ENCODE peak calls at places on chromosome 15, in eight cellular contexts. One of them, this sample, is unnamed.

GRCh38 chr15:23064156-23064555 is 24.8 kb upstream of the TUBGCP5 start:
- DNase-seq in CD4-positive, alpha-beta T cell: no peak
- DNase-seq in T-helper 9 cell: no peak
- DNase-seq in cardiac muscle cell: no peak
- DNase-seq in H9: no peak
- DNase-seq in activated T-cell treated with anti-CD3 and anti-CD28 coated beads for 48 hours: no peak
- DNase-seq in HuH-7: no peak
- DNase-seq in neuronal stem cell: no peak
- DNase-seq in this sample: no peak

GRCh38 chr15:74257623-74258022 is 21.5 kb downstream of the CCDC33 start:
- DNase-seq in H9: no peak
- DNase-seq in CD4-positive, alpha-beta T cell: no peak
- DNase-seq in HuH-7: no peak
- DNase-seq in T-helper 9 cell: no peak
- DNase-seq in cardiac muscle cell: no peak
- DNase-seq in neuronal stem cell: no peak
- DNase-seq in activated T-cell treated with anti-CD3 and anti-CD28 coated beads for 48 hours: no peak
- DNase-seq in this sample: no peak

GRCh38 chr15:43370310-43370974 is 401 bp downstream of the ZSCAN29 start:
- DNase-seq in neuronal stem cell: peak
- DNase-seq in activated T-cell treated with anti-CD3 and anti-CD28 coated beads for 48 hours: no peak
- DNase-seq in cardiac muscle cell: peak
- DNase-seq in HuH-7: peak
- DNase-seq in T-helper 9 cell: peak
- DNase-seq in H9: peak
- DNase-seq in CD4-positive, alpha-beta T cell: no peak
- DNase-seq in this sample: no peak

GRCh38 chr15:77126927-77127326 is 56.0 kb upstream of the TSPAN3 start:
- DNase-seq in activated T-cell treated with anti-CD3 and anti-CD28 coated beads for 48 hours: no peak
- DNase-seq in T-helper 9 cell: no peak
- DNase-seq in HuH-7: no peak
- DNase-seq in neuronal stem cell: no peak
- DNase-seq in cardiac muscle cell: no peak
- DNase-seq in H9: no peak
- DNase-seq in CD4-positive, alpha-beta T cell: no peak
- DNase-seq in this sample: no peak

GRCh38 chr15:57734860-57735259 is 28.3 kb downstream of the POLR2M start:
- DNase-seq in cardiac muscle cell: no peak
- DNase-seq in HuH-7: no peak
- DNase-seq in H9: no peak
- DNase-seq in neuronal stem cell: no peak
- DNase-seq in CD4-positive, alpha-beta T cell: no peak
- DNase-seq in T-helper 9 cell: no peak
- DNase-seq in activated T-cell treated with anti-CD3 and anti-CD28 coated beads for 48 hours: no peak
- DNase-seq in this sample: no peak

GRCh38 chr15:45535486-45536042 is 13.0 kb upstream of the SLC30A4 start:
- DNase-seq in activated T-cell treated with anti-CD3 and anti-CD28 coated beads for 48 hours: no peak
- DNase-seq in cardiac muscle cell: no peak
- DNase-seq in CD4-positive, alpha-beta T cell: no peak
- DNase-seq in H9: no peak
- DNase-seq in HuH-7: no peak
- DNase-seq in T-helper 9 cell: no peak
- DNase-seq in neuronal stem cell: no peak
- DNase-seq in this sample: no peak

GRCh38 chr15:71149645-71150557 is 34.6 kb downstream of the THSD4 start:
- DNase-seq in H9: no peak
- DNase-seq in cardiac muscle cell: peak
- DNase-seq in activated T-cell treated with anti-CD3 and anti-CD28 coated beads for 48 hours: no peak
- DNase-seq in T-helper 9 cell: no peak
- DNase-seq in neuronal stem cell: no peak
- DNase-seq in CD4-positive, alpha-beta T cell: no peak
- DNase-seq in HuH-7: no peak
- DNase-seq in this sample: no peak

GRCh38 chr15:77480859-77481258 is 60.2 kb downstream of the HMG20A start:
- DNase-seq in activated T-cell treated with anti-CD3 and anti-CD28 coated beads for 48 hours: no peak
- DNase-seq in neuronal stem cell: no peak
- DNase-seq in H9: no peak
- DNase-seq in CD4-positive, alpha-beta T cell: no peak
- DNase-seq in T-helper 9 cell: no peak
- DNase-seq in cardiac muscle cell: no peak
- DNase-seq in HuH-7: no peak
- DNase-seq in this sample: no peak

GRCh38 chr15:95105229-95105628 is 873.9 kb downstream of the MCTP2 start:
- DNase-seq in H9: no peak
- DNase-seq in neuronal stem cell: no peak
- DNase-seq in T-helper 9 cell: no peak
- DNase-seq in HuH-7: no peak
- DNase-seq in activated T-cell treated with anti-CD3 and anti-CD28 coated beads for 48 hours: no peak
- DNase-seq in CD4-positive, alpha-beta T cell: no peak
- DNase-seq in cardiac muscle cell: peak
- DNase-seq in this sample: no peak

GRCh38 chr15:57012557-57012956 is 94.1 kb downstream of the TCF12 start:
- DNase-seq in activated T-cell treated with anti-CD3 and anti-CD28 coated beads for 48 hours: no peak
- DNase-seq in H9: no peak
- DNase-seq in HuH-7: no peak
- DNase-seq in T-helper 9 cell: no peak
- DNase-seq in CD4-positive, alpha-beta T cell: no peak
- DNase-seq in cardiac muscle cell: no peak
- DNase-seq in neuronal stem cell: no peak
- DNase-seq in this sample: no peak

GRCh38 chr15:39851505-39852082 is 68.5 kb downstream of the GPR176 start:
- DNase-seq in activated T-cell treated with anti-CD3 and anti-CD28 coated beads for 48 hours: no peak
- DNase-seq in HuH-7: no peak
- DNase-seq in neuronal stem cell: no peak
- DNase-seq in CD4-positive, alpha-beta T cell: no peak
- DNase-seq in cardiac muscle cell: peak
- DNase-seq in T-helper 9 cell: no peak
- DNase-seq in H9: no peak
- DNase-seq in this sample: no peak

GRCh38 chr15:70320077-70320830 is 222.5 kb upstream of the TLE3 start:
- DNase-seq in T-helper 9 cell: no peak
- DNase-seq in CD4-positive, alpha-beta T cell: no peak
- DNase-seq in HuH-7: no peak
- DNase-seq in cardiac muscle cell: no peak
- DNase-seq in activated T-cell treated with anti-CD3 and anti-CD28 coated beads for 48 hours: no peak
- DNase-seq in H9: no peak
- DNase-seq in neuronal stem cell: no peak
- DNase-seq in this sample: no peak

GRCh38 chr15:25739687-25740121 is 123.4 kb downstream of the ATP10A start:
- DNase-seq in cardiac muscle cell: peak
- DNase-seq in T-helper 9 cell: no peak
- DNase-seq in H9: peak
- DNase-seq in HuH-7: no peak
- DNase-seq in activated T-cell treated with anti-CD3 and anti-CD28 coated beads for 48 hours: no peak
- DNase-seq in CD4-positive, alpha-beta T cell: peak
- DNase-seq in neuronal stem cell: no peak
- DNase-seq in this sample: no peak

GRCh38 chr15:73685561-73685960 is 1.4 kb downstream of the CD276 start:
- DNase-seq in H9: no peak
- DNase-seq in CD4-positive, alpha-beta T cell: no peak
- DNase-seq in HuH-7: no peak
- DNase-seq in T-helper 9 cell: no peak
- DNase-seq in neuronal stem cell: no peak
- DNase-seq in activated T-cell treated with anti-CD3 and anti-CD28 coated beads for 48 hours: no peak
- DNase-seq in cardiac muscle cell: no peak
- DNase-seq in this sample: no peak

GRCh38 chr15:73921257-73921890 is 4.9 kb upstream of the LOXL1 start:
- DNase-seq in CD4-positive, alpha-beta T cell: no peak
- DNase-seq in HuH-7: no peak
- DNase-seq in H9: no peak
- DNase-seq in activated T-cell treated with anti-CD3 and anti-CD28 coated beads for 48 hours: no peak
- DNase-seq in cardiac muscle cell: no peak
- DNase-seq in neuronal stem cell: no peak
- DNase-seq in T-helper 9 cell: no peak
- DNase-seq in this sample: no peak

GRCh38 chr15:25830844-25831443 is 32.2 kb downstream of the ATP10A start:
- DNase-seq in activated T-cell treated with anti-CD3 and anti-CD28 coated beads for 48 hours: no peak
- DNase-seq in cardiac muscle cell: peak
- DNase-seq in HuH-7: no peak
- DNase-seq in neuronal stem cell: no peak
- DNase-seq in H9: no peak
- DNase-seq in CD4-positive, alpha-beta T cell: no peak
- DNase-seq in T-helper 9 cell: no peak
- DNase-seq in this sample: peak

GRCh38 chr15:70196314-70197291 is 98.9 kb upstream of the TLE3 start:
- DNase-seq in neuronal stem cell: peak
- DNase-seq in T-helper 9 cell: peak
- DNase-seq in activated T-cell treated with anti-CD3 and anti-CD28 coated beads for 48 hours: peak
- DNase-seq in H9: peak
- DNase-seq in cardiac muscle cell: peak
- DNase-seq in HuH-7: peak
- DNase-seq in CD4-positive, alpha-beta T cell: peak
- DNase-seq in this sample: peak

GRCh38 chr15:37059051-37059450 is 41.3 kb downstream of the MEIS2 start:
- DNase-seq in H9: no peak
- DNase-seq in neuronal stem cell: no peak
- DNase-seq in T-helper 9 cell: no peak
- DNase-seq in cardiac muscle cell: peak
- DNase-seq in CD4-positive, alpha-beta T cell: no peak
- DNase-seq in activated T-cell treated with anti-CD3 and anti-CD28 coated beads for 48 hours: no peak
- DNase-seq in HuH-7: no peak
- DNase-seq in this sample: no peak

GRCh38 chr15:75531041-75531450 is 48.1 kb downstream of the PTPN9 start:
- DNase-seq in cardiac muscle cell: peak
- DNase-seq in T-helper 9 cell: no peak
- DNase-seq in CD4-positive, alpha-beta T cell: no peak
- DNase-seq in H9: no peak
- DNase-seq in activated T-cell treated with anti-CD3 and anti-CD28 coated beads for 48 hours: no peak
- DNase-seq in neuronal stem cell: no peak
- DNase-seq in HuH-7: no peak
- DNase-seq in this sample: no peak

GRCh38 chr15:25664761-25665160 is 198.4 kb downstream of the ATP10A start:
- DNase-seq in cardiac muscle cell: no peak
- DNase-seq in H9: no peak
- DNase-seq in neuronal stem cell: no peak
- DNase-seq in activated T-cell treated with anti-CD3 and anti-CD28 coated beads for 48 hours: no peak
- DNase-seq in CD4-positive, alpha-beta T cell: no peak
- DNase-seq in HuH-7: no peak
- DNase-seq in T-helper 9 cell: no peak
- DNase-seq in this sample: no peak

GRCh38 chr15:93486407-93487117 is 397.6 kb upstream of the RGMA start:
- DNase-seq in activated T-cell treated with anti-CD3 and anti-CD28 coated beads for 48 hours: no peak
- DNase-seq in neuronal stem cell: no peak
- DNase-seq in cardiac muscle cell: no peak
- DNase-seq in HuH-7: no peak
- DNase-seq in H9: no peak
- DNase-seq in T-helper 9 cell: no peak
- DNase-seq in CD4-positive, alpha-beta T cell: no peak
- DNase-seq in this sample: no peak

GRCh38 chr15:63340353-63340752 is 41.3 kb downstream of the CA12 start:
- DNase-seq in cardiac muscle cell: no peak
- DNase-seq in CD4-positive, alpha-beta T cell: no peak
- DNase-seq in activated T-cell treated with anti-CD3 and anti-CD28 coated beads for 48 hours: no peak
- DNase-seq in neuronal stem cell: no peak
- DNase-seq in HuH-7: no peak
- DNase-seq in T-helper 9 cell: no peak
- DNase-seq in H9: no peak
- DNase-seq in this sample: no peak

GRCh38 chr15:46708226-46708625 is 1009.1 kb upstream of the SEMA6D start:
- DNase-seq in neuronal stem cell: no peak
- DNase-seq in cardiac muscle cell: no peak
- DNase-seq in T-helper 9 cell: no peak
- DNase-seq in CD4-positive, alpha-beta T cell: no peak
- DNase-seq in H9: no peak
- DNase-seq in HuH-7: no peak
- DNase-seq in activated T-cell treated with anti-CD3 and anti-CD28 coated beads for 48 hours: no peak
- DNase-seq in this sample: no peak

GRCh38 chr15:90529369-90530249 is at the start of gene CRTC3:
- DNase-seq in T-helper 9 cell: peak
- DNase-seq in CD4-positive, alpha-beta T cell: peak
- DNase-seq in neuronal stem cell: peak
- DNase-seq in HuH-7: peak
- DNase-seq in cardiac muscle cell: peak
- DNase-seq in H9: peak
- DNase-seq in activated T-cell treated with anti-CD3 and anti-CD28 coated beads for 48 hours: peak
- DNase-seq in this sample: peak

GRCh38 chr15:69679623-69680228 is 227.1 kb downstream of the RPLP1 start:
- DNase-seq in H9: no peak
- DNase-seq in activated T-cell treated with anti-CD3 and anti-CD28 coated beads for 48 hours: peak
- DNase-seq in T-helper 9 cell: no peak
- DNase-seq in CD4-positive, alpha-beta T cell: no peak
- DNase-seq in cardiac muscle cell: no peak
- DNase-seq in neuronal stem cell: no peak
- DNase-seq in HuH-7: no peak
- DNase-seq in this sample: no peak

GRCh38 chr15:88621789-88622604 is 857 bp downstream of the AEN start:
- DNase-seq in H9: no peak
- DNase-seq in cardiac muscle cell: no peak
- DNase-seq in neuronal stem cell: no peak
- DNase-seq in activated T-cell treated with anti-CD3 and anti-CD28 coated beads for 48 hours: peak
- DNase-seq in T-helper 9 cell: peak
- DNase-seq in CD4-positive, alpha-beta T cell: peak
- DNase-seq in HuH-7: peak
- DNase-seq in this sample: no peak

GRCh38 chr15:68431037-68431791 is 749 bp downstream of the ITGA11 start:
- DNase-seq in H9: peak
- DNase-seq in cardiac muscle cell: peak
- DNase-seq in neuronal stem cell: peak
- DNase-seq in HuH-7: no peak
- DNase-seq in T-helper 9 cell: no peak
- DNase-seq in CD4-positive, alpha-beta T cell: no peak
- DNase-seq in activated T-cell treated with anti-CD3 and anti-CD28 coated beads for 48 hours: no peak
- DNase-seq in this sample: no peak

GRCh38 chr15:72184165-72184811 is 13.3 kb downstream of the GRAMD2A start:
- DNase-seq in activated T-cell treated with anti-CD3 and anti-CD28 coated beads for 48 hours: no peak
- DNase-seq in HuH-7: peak
- DNase-seq in T-helper 9 cell: no peak
- DNase-seq in cardiac muscle cell: peak
- DNase-seq in H9: peak
- DNase-seq in neuronal stem cell: peak
- DNase-seq in CD4-positive, alpha-beta T cell: no peak
- DNase-seq in this sample: no peak

GRCh38 chr15:71538922-71539321 is 271.4 kb upstream of the NR2E3 start:
- DNase-seq in CD4-positive, alpha-beta T cell: no peak
- DNase-seq in T-helper 9 cell: no peak
- DNase-seq in neuronal stem cell: no peak
- DNase-seq in H9: no peak
- DNase-seq in activated T-cell treated with anti-CD3 and anti-CD28 coated beads for 48 hours: no peak
- DNase-seq in HuH-7: no peak
- DNase-seq in cardiac muscle cell: no peak
- DNase-seq in this sample: no peak

GRCh38 chr15:40006646-40007045 is 32.3 kb downstream of the SRP14 start:
- DNase-seq in HuH-7: no peak
- DNase-seq in activated T-cell treated with anti-CD3 and anti-CD28 coated beads for 48 hours: no peak
- DNase-seq in cardiac muscle cell: no peak
- DNase-seq in H9: no peak
- DNase-seq in CD4-positive, alpha-beta T cell: no peak
- DNase-seq in T-helper 9 cell: no peak
- DNase-seq in neuronal stem cell: no peak
- DNase-seq in this sample: no peak

GRCh38 chr15:74901612-74902063 is 5.0 kb downstream of the FAM219B start:
- DNase-seq in HuH-7: peak
- DNase-seq in T-helper 9 cell: peak
- DNase-seq in cardiac muscle cell: peak
- DNase-seq in H9: peak
- DNase-seq in CD4-positive, alpha-beta T cell: peak
- DNase-seq in activated T-cell treated with anti-CD3 and anti-CD28 coated beads for 48 hours: peak
- DNase-seq in neuronal stem cell: peak
- DNase-seq in this sample: no peak

GRCh38 chr15:72117698-72118399 is at the start of gene MYO9A:
- DNase-seq in activated T-cell treated with anti-CD3 and anti-CD28 coated beads for 48 hours: peak
- DNase-seq in HuH-7: peak
- DNase-seq in neuronal stem cell: peak
- DNase-seq in cardiac muscle cell: peak
- DNase-seq in H9: peak
- DNase-seq in CD4-positive, alpha-beta T cell: peak
- DNase-seq in T-helper 9 cell: peak
- DNase-seq in this sample: peak

GRCh38 chr15:94162946-94163345 is 68.4 kb upstream of the MCTP2 start:
- DNase-seq in activated T-cell treated with anti-CD3 and anti-CD28 coated beads for 48 hours: no peak
- DNase-seq in neuronal stem cell: no peak
- DNase-seq in CD4-positive, alpha-beta T cell: no peak
- DNase-seq in HuH-7: no peak
- DNase-seq in H9: no peak
- DNase-seq in T-helper 9 cell: no peak
- DNase-seq in cardiac muscle cell: no peak
- DNase-seq in this sample: no peak

GRCh38 chr15:72345280-72345679 is 25.3 kb upstream of the CELF6 start:
- DNase-seq in neuronal stem cell: no peak
- DNase-seq in HuH-7: no peak
- DNase-seq in cardiac muscle cell: no peak
- DNase-seq in activated T-cell treated with anti-CD3 and anti-CD28 coated beads for 48 hours: no peak
- DNase-seq in T-helper 9 cell: no peak
- DNase-seq in CD4-positive, alpha-beta T cell: no peak
- DNase-seq in H9: no peak
- DNase-seq in this sample: no peak

This sample was measured in H4.